ENCODE peak calls at places on chromosomes 3 and 15, in ten cellular contexts. Q is cardiac muscle cell; T is SHP77; N is activated T-helper 1 cell treated with anti-CD3 and anti-CD28 coated beads, Interleukin-12 subunit alpha, Interleukin-12 subunit beta, Interleukin-2, Interleukin-4 antibody, amounts not matched to agents 30 ng/mL and 10 ng/mL and 1 ng/mL, durations not matched to agents 14 hours and 24 hours and 36 hours; J is A549; L is NCI-H2081; F is activated effector memory CD4-positive, alpha-beta T cell treated with anti-CD3 and anti-CD28 coated beads, Interleukin-2, amount 50 U/mL, for 16 hours; I is activated T-cell treated with anti-CD3 and anti-CD28 coated beads, Interleukin-2, amount 50 U/mL, for 72 hours; A is stimulated activated CD4-positive, alpha-beta T cell treated with anti-CD3 and anti-CD28 coated beads, Interleukin-2, amount 100 ng/mL, for 24 hours; M is retina. Y is an unnamed sample.

GRCh38 chr15:74580538-74581350 is 34.9 kb upstream of the CLK3 start:
- DNase-seq in Q (no peak), T (no peak), N (no peak), J (no peak), L (no peak), F (no peak), I (no peak), A (no peak), M (no peak), Y (no peak)

GRCh38 chr3:138725116-138725515 is 109.6 kb downstream of the PIK3CB start:
- DNase-seq in Q (no peak), T (no peak), N (no peak), J (no peak), L (no peak), F (no peak), I (no peak), A (no peak), M (no peak), Y (no peak)

GRCh38 chr15:66404532-66404931 is 17.8 kb downstream of the MAP2K1 start:
- DNase-seq in Q (peak; percentile 36), T (no peak), N (no peak), J (no peak), L (no peak), F (no peak), I (no peak), A (no peak), M (no peak), Y (no peak)

GRCh38 chr3:63976862-63977180 is 46.5 kb downstream of the PSMD6 start:
- DNase-seq in Q (no peak), T (no peak), N (no peak), J (no peak), L (no peak), F (no peak), I (no peak), A (no peak), M (no peak), Y (no peak)

GRCh38 chr15:98965597-98965996 is 42.0 kb downstream of the PGPEP1L start:
- DNase-seq in Q (no peak), T (no peak), N (no peak), J (no peak), L (no peak), F (no peak), I (no peak), A (no peak), M (no peak), Y (no peak)

GRCh38 chr3:99549918-99550603 is 88.3 kb upstream of the COL8A1 start:
- DNase-seq in Q (no peak), T (no peak), N (no peak), J (no peak), L (no peak), F (no peak), I (no peak), A (no peak), M (no peak), Y (no peak)

GRCh38 chr3:196684548-196685407 is 27.3 kb downstream of the CEP19 start:
- DNase-seq in Q (peak; percentile 76), T (no peak), N (peak; percentile 47), J (peak; percentile 39), L (peak; percentile 80), F (peak; percentile 83), I (peak; percentile 75), A (peak; percentile 66), M (peak; percentile 79), Y (peak; percentile 18)

GRCh38 chr15:70907784-70908471 is 15.3 kb downstream of the LRRC49 start:
- DNase-seq in Q (no peak), T (no peak), N (no peak), J (no peak), L (no peak), F (no peak), I (no peak), A (no peak), M (no peak), Y (no peak)

GRCh38 chr15:66765478-66766281 is 63.6 kb downstream of the SMAD6 start:
- DNase-seq in Q (no peak), T (no peak), N (no peak), J (peak; percentile 97), L (no peak), F (no peak), I (no peak), A (no peak), M (no peak), Y (peak; percentile 93)

GRCh38 chr3:143897558-143898305 is 49.5 kb upstream of the SLC9A9 start:
- DNase-seq in Q (peak; percentile 15), T (no peak), N (no peak), J (peak; percentile 5), L (no peak), F (no peak), I (no peak), A (no peak), M (peak; percentile 59), Y (peak; percentile 66)

GRCh38 chr3:188270423-188270972 is 116.5 kb downstream of the LPP start:
- DNase-seq in Q (peak; percentile 84), T (no peak), N (no peak), J (peak; percentile 80), L (no peak), F (no peak), I (no peak), A (no peak), M (no peak), Y (no peak)

GRCh38 chr3:14415501-14415900 is 13.1 kb downstream of the SLC6A6 start:
- DNase-seq in Q (no peak), T (no peak), N (no peak), J (no peak), L (no peak), F (no peak), I (no peak), A (no peak), M (no peak), Y (no peak)

GRCh38 chr15:64224508-64224907 is 61.7 kb upstream of the PPIB start:
- DNase-seq in Q (peak; percentile 36), T (no peak), N (no peak), J (no peak), L (peak; percentile 73), F (no peak), I (no peak), A (no peak), M (no peak), Y (peak; percentile 98)

GRCh38 chr3:138673641-138674040 is 65.1 kb downstream of the FAIM start:
- DNase-seq in Q (peak; percentile 85), T (no peak), N (no peak), J (peak; percentile 10), L (peak; percentile 72), F (no peak), I (no peak), A (no peak), M (no peak), Y (no peak)

GRCh38 chr3:79258479-79258878 is 509.3 kb downstream of the ROBO1 start:
- DNase-seq in Q (no peak), T (no peak), N (no peak), J (no peak), L (no peak), F (no peak), I (no peak), A (no peak), M (no peak), Y (no peak)

GRCh38 chr3:189530822-189531221 is 100.4 kb upstream of the TP63 start:
- DNase-seq in Q (no peak), T (no peak), N (no peak), J (no peak), L (no peak), F (no peak), I (peak; percentile 46), A (peak; percentile 11), M (no peak), Y (no peak)

GRCh38 chr15:65791335-65792129 is 561 bp downstream of the DENND4A start:
- DNase-seq in Q (peak; percentile 76), T (peak; percentile 90), N (peak; percentile 38), J (peak; percentile 60), L (peak; percentile 70), F (peak; percentile 83), I (peak; percentile 52), A (no peak), M (peak; percentile 78), Y (no peak)

GRCh38 chr3:62252614-62253147 is 120.7 kb downstream of the FEZF2 start:
- DNase-seq in Q (no peak), T (no peak), N (no peak), J (no peak), L (no peak), F (no peak), I (no peak), A (no peak), M (no peak), Y (no peak)

Y was measured in SK-N-MC.